ENCODE peak calls at places on chromosomes 3 and 15, in eight cellular contexts. N is BJ, H is lower leg skin, X is esophagus muscularis mucosa, A is GM06990, W is WERI-Rb-1, Q is endothelial cell of umbilical vein, E is left ventricle myocardium inferior. U is an unnamed sample.

GRCh38 chr3:141441381-141442365 is 45.2 kb upstream of the RASA2 start:
- DNase-seq in W (peak), N (no peak), E (peak), X (peak), H (peak), Q (peak), A (peak), U (peak)

GRCh38 chr3:141746962-141747361 is 8.9 kb downstream of the RNF7 start:
- DNase-seq in H (no peak), W (no peak), N (no peak), Q (no peak), A (no peak), X (no peak), E (no peak), U (no peak)

GRCh38 chr3:151383111-151383510 is 1.4 kb downstream of the P2RY12 start:
- DNase-seq in A (no peak), N (no peak), Q (no peak), E (no peak), W (no peak), X (no peak), H (no peak), U (no peak)

GRCh38 chr3:180036678-180037455 is at the start of gene PEX5L:
- DNase-seq in H (no peak), E (peak), Q (peak), A (peak), W (peak), X (no peak), N (no peak), U (no peak)

GRCh38 chr15:92809880-92810361 is 90.2 kb upstream of the CHD2 start:
- DNase-seq in W (no peak), A (peak), N (no peak), X (no peak), E (no peak), H (no peak), Q (peak), U (peak)

GRCh38 chr15:77610731-77611130 is 22.0 kb downstream of the LINGO1 start:
- DNase-seq in Q (no peak), H (no peak), E (no peak), W (no peak), N (no peak), X (no peak), A (no peak), U (no peak)

GRCh38 chr15:31483053-31483923 is 156.7 kb downstream of the KLF13 start:
- DNase-seq in E (no peak), N (no peak), Q (no peak), W (no peak), A (peak), X (no peak), H (peak), U (no peak)

GRCh38 chr15:92069308-92070244 is 216.1 kb downstream of the SLCO3A1 start:
- DNase-seq in W (no peak), A (no peak), X (no peak), E (peak), H (peak), Q (peak), N (peak), U (no peak)

GRCh38 chr3:76505202-76505875 is 534.6 kb upstream of the ROBO2 start:
- DNase-seq in Q (no peak), H (no peak), A (no peak), W (no peak), N (no peak), E (no peak), X (no peak), U (no peak)

GRCh38 chr15:34837246-34838016 is 42.1 kb upstream of the ACTC1 start:
- DNase-seq in A (no peak), E (no peak), N (peak), Q (peak), W (no peak), H (no peak), X (no peak), U (no peak)

GRCh38 chr15:49438970-49439631 is 16.1 kb downstream of the FGF7 start:
- DNase-seq in X (no peak), W (no peak), Q (peak), N (no peak), H (no peak), A (no peak), E (peak), U (peak)

GRCh38 chr3:8724108-8724752 is 9.4 kb upstream of the CAV3 start:
- DNase-seq in W (no peak), E (no peak), Q (no peak), X (no peak), A (no peak), N (no peak), H (no peak), U (no peak)
- TF ChIP-seq CTCF in W (no peak), E (no peak), Q (no peak), X (no peak), A (no peak), N (no peak), H (no peak), U (no peak)

GRCh38 chr15:40104296-40104864 is 4.3 kb downstream of the BMF start:
- DNase-seq in X (no peak), N (no peak), E (no peak), W (no peak), H (no peak), Q (no peak), A (no peak), U (no peak)

GRCh38 chr15:40104865-40105516 is 3.7 kb downstream of the BMF start:
- DNase-seq in A (peak), E (peak), N (peak), Q (peak), X (peak), W (peak), H (peak), U (no peak)

GRCh38 chr15:40108061-40108854 is 421 bp downstream of the BMF start:
- DNase-seq in H (peak), N (no peak), X (no peak), Q (peak), W (no peak), E (peak), A (peak), U (no peak)

GRCh38 chr15:40105517-40106202 is 3.0 kb downstream of the BMF start:
- DNase-seq in Q (no peak), W (no peak), H (peak), A (peak), E (no peak), N (no peak), X (no peak), U (no peak)

GRCh38 chr15:40106203-40107161 is 2.2 kb downstream of the BMF start:
- DNase-seq in Q (no peak), H (peak), A (peak), W (peak), X (no peak), N (no peak), E (peak), U (peak)
- H3K4me3 ChIP-seq in Q (no peak), H (no peak), A (peak), W (no peak), X (no peak), N (peak), E (peak), U (peak)

DNA sequence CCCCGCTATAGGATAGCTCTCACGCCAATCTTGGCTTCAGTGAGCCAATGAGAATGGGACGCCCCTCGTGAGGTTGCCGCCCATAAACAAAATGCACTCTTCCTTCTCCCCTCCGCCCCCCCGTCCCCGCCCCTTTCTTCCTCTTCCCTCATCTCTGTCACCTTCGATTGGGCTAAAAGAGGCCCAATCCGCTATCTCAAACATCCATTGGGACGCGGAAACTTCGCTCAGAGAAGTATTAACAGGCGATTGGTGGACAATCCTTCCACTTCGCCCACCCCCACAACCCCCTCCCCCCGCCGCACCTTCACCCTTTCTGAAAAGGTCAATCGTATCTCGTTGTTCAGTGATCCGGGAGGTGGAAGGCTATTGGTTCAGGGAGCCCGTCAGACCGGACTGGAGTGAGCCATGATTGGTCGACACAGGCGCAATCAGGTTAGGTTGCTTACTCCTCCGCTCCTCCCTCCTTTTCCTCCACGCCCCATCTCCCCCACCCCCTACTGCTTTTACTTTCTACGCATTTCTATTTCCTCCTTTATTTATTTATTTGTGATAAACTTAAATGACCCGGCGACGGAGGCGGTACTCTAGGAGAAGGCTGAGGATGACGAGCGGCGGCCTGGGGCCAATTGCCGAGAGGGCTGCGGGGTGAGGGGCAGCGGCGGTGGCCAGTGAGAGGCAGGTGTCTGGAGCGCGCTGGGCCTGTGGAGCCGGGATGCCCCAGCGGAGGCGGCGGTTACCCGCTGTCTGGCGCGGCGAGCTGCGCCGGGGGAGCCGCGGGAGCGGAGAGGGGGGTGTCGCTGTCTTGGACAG is 447 bp upstream of the ZBTB20 start:
- DNase-seq in X (peak), A (peak), Q (peak), H (peak), W (peak), N (peak), E (peak), U (peak)
- TF ChIP-seq CTCF in X (no peak), A (no peak), Q (no peak), H (no peak), W (no peak), N (no peak), E (peak), U (no peak)

GRCh38 chr15:86231864-86232801 is 152.5 kb downstream of the AGBL1 start:
- DNase-seq in W (peak), H (no peak), Q (no peak), E (no peak), X (no peak), N (no peak), A (no peak), U (no peak)
- H3K4me3 ChIP-seq in W (no peak), H (no peak), Q (no peak), E (peak), X (no peak), N (no peak), A (no peak), U (no peak)

DNA sequence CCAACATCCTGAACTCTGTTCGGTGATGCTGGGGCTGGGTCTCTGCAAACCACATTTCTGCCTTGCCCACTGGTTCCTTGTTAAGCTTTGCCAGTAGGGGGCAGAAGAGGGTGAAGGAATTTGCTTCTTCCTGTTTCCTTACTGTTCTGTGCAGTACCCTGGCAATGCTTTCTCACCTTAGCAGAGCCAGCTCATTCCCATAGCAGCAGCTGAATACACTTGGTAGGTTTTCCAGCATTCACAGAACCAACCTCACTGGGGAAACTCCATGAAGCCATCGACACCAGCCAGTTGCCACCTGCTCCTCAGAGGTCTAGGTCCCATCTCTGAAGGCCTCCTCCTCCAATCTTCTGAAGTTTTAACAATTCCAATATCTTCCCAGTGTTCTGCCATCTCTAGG is 308.4 kb downstream of the PDCD6IP start:
- DNase-seq in A (peak), N (no peak), Q (peak), W (peak), H (no peak), X (no peak), E (no peak), U (peak)
- TF ChIP-seq CTCF in A (peak), N (peak), Q (peak), W (peak), H (no peak), X (peak), E (peak), U (peak)

DNA sequence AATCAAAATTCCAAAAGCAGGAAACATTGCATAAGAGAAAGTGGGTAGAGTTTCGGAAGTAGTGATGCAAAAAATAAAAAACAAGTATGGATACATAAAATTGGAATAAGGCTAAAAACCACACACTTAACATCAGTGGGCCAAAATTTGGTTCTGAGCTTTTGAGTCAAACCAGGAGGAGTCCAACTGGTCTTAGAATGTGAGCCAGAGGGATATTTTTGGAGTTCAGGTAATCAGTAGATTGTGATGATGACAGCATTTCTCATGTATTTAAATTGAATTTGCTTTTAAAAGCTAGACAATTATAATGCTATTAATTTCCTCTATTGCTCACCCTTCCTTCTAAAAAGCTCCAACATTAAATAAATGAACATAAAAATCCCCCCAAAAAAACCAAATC is 38.2 kb upstream of the CHST2 start:
- DNase-seq in A (no peak), H (no peak), Q (no peak), X (no peak), E (no peak), N (no peak), W (no peak), U (no peak)
- H3K4me3 ChIP-seq in A (no peak), H (no peak), Q (no peak), X (no peak), E (no peak), N (no peak), W (no peak), U (peak)

GRCh38 chr3:1190576-1190975 is 97.8 kb downstream of the CNTN6 start:
- DNase-seq in X (no peak), Q (no peak), A (no peak), H (no peak), W (no peak), N (no peak), E (no peak), U (no peak)

GRCh38 chr3:1196997-1197396 is 104.2 kb downstream of the CNTN6 start:
- DNase-seq in Q (no peak), H (no peak), X (no peak), N (no peak), W (no peak), E (no peak), A (no peak), U (no peak)

GRCh38 chr3:1191061-1191460 is 98.2 kb downstream of the CNTN6 start:
- DNase-seq in W (no peak), E (no peak), X (no peak), H (no peak), Q (no peak), N (no peak), A (no peak), U (no peak)

DNA sequence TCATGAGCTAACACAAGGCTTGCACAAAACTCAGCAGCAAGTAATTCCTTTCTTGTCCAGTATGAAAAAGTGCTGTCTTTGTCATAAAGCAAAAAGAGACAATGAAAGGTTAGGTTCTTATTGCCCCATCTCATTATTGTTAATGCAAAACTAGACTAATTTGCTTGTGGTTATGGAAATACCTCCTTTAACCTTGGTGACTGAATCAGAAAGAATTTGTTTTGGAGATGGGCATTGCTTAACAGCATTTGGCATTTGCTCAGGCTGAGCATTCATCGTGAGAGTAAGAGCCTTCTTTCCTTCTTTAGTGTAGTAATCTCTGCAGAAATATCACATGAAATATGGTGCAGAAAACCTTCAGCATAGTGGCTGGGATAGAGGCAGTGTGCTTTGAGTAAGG is 103.1 kb downstream of the CNTN6 start:
- DNase-seq in X (no peak), H (no peak), Q (no peak), A (no peak), N (no peak), E (no peak), W (no peak), U (no peak)
- TF ChIP-seq CTCF in X (no peak), H (no peak), Q (no peak), A (no peak), N (no peak), E (no peak), W (no peak), U (no peak)